ENCODE peak calls at places on chromosome 7, in four cellular contexts. G, W, Y and J are unnamed samples.

GRCh38 chr7:1197997-1198632 is 34.6 kb upstream of the UNCX start:
- DNase-seq in G (no peak), W (no peak), Y (no peak), J (no peak)

GRCh38 chr7:30548762-30549344 is 44.2 kb upstream of the GGCT start:
- DNase-seq in G (peak; percentile 76), W (peak; percentile 10), Y (peak; percentile 86), J (peak; percentile 82)

GRCh38 chr7:78171398-78171797 is 372.8 kb downstream of the PHTF2 start:
- DNase-seq in G (no peak), W (no peak), Y (no peak), J (no peak)

GRCh38 chr7:55242613-55243012 is 122.5 kb upstream of the LANCL2 start:
- DNase-seq in G (no peak), W (no peak), Y (no peak), J (no peak)

GRCh38 chr7:57774300-57774699 is 324.3 kb downstream of the ZNF716 start:
- DNase-seq in G (no peak), W (no peak), Y (no peak), J (no peak)

GRCh38 chr7:80581472-80581871 is 57.0 kb upstream of the CD36 start:
- DNase-seq in G (no peak), W (no peak), Y (no peak), J (no peak)

GRCh38 chr7:40058636-40059035 is 75.8 kb downstream of the MPLKIP start:
- DNase-seq in G (no peak), W (no peak), Y (no peak), J (no peak)

GRCh38 chr7:129925416-129926002 is 27.3 kb downstream of the UBE2H start:
- DNase-seq in G (no peak), W (no peak), Y (no peak), J (no peak)

GRCh38 chr7:137606061-137606674 is 240.6 kb downstream of the DGKI start:
- DNase-seq in G (no peak), W (no peak), Y (peak; percentile 48), J (peak; percentile 25)

GRCh38 chr7:514651-515598 is 4.7 kb downstream of the PDGFA start:
- DNase-seq in G (no peak), W (no peak), Y (no peak), J (peak; percentile 83)

GRCh38 chr7:52362521-52362920 is 672.9 kb upstream of the POM121L12 start:
- DNase-seq in G (no peak), W (no peak), Y (no peak), J (no peak)

GRCh38 chr7:134435161-134435920 is 23.6 kb downstream of the AKR1B1 start:
- DNase-seq in G (no peak), W (no peak), Y (no peak), J (no peak)

GRCh38 chr7:76515999-76516443 is 5.7 kb downstream of the UPK3B start:
- DNase-seq in G (no peak), W (peak; percentile 48), Y (peak; percentile 13), J (no peak)

GRCh38 chr7:94512735-94513564 is 3.3 kb downstream of the CASD1 start:
- DNase-seq in G (no peak), W (no peak), Y (no peak), J (no peak)

GRCh38 chr7:84614821-84615506 is 420.4 kb upstream of the SEMA3A start:
- DNase-seq in G (no peak), W (no peak), Y (peak; percentile 15), J (no peak)

GRCh38 chr7:100673942-100674431 is 447 bp downstream of the GNB2 start:
- DNase-seq in G (no peak), W (peak; percentile 30), Y (peak; percentile 42), J (peak; percentile 43)

GRCh38 chr7:122013070-122013469 is 131.0 kb downstream of the AASS start:
- DNase-seq in G (no peak), W (no peak), Y (no peak), J (no peak)

GRCh38 chr7:30612658-30613265 is 18.1 kb downstream of the GARS1 start:
- DNase-seq in G (no peak), W (no peak), Y (no peak), J (no peak)

GRCh38 chr7:19674266-19674960 is 34.4 kb downstream of the POLR1F start:
- DNase-seq in G (no peak), W (no peak), Y (no peak), J (no peak)

GRCh38 chr7:28732037-28732869 is 225.9 kb downstream of the TRIL start:
- DNase-seq in G (no peak), W (no peak), Y (no peak), J (no peak)